ENCODE peak calls at places on chromosomes 2 and 18, in six cellular contexts. One of them, this sample, is unnamed.

GRCh38 chr2:138237657-138238384 is 263.7 kb upstream of the SPOPL start:
- DNase-seq in effector memory CD8-positive, alpha-beta T cell: no peak
- DNase-seq in SW480: no peak
- DNase-seq in C1 segment of cervical spinal cord: no peak
- DNase-seq in astrocyte: no peak
- DNase-seq in central memory CD4-positive, alpha-beta T cell: no peak
- DNase-seq in this sample: peak

GRCh38 chr2:197613509-197613987 is 61.8 kb downstream of the RFTN2 start:
- DNase-seq in effector memory CD8-positive, alpha-beta T cell: no peak
- DNase-seq in astrocyte: no peak
- DNase-seq in C1 segment of cervical spinal cord: no peak
- DNase-seq in SW480: no peak
- DNase-seq in central memory CD4-positive, alpha-beta T cell: no peak
- DNase-seq in this sample: no peak

GRCh38 chr2:72131916-72132841 is 15.5 kb downstream of the CYP26B1 start:
- DNase-seq in astrocyte: no peak
- DNase-seq in effector memory CD8-positive, alpha-beta T cell: no peak
- DNase-seq in SW480: no peak
- DNase-seq in central memory CD4-positive, alpha-beta T cell: no peak
- DNase-seq in C1 segment of cervical spinal cord: no peak
- DNase-seq in this sample: no peak

GRCh38 chr2:238667008-238667407 is 180.9 kb upstream of the TWIST2 start:
- DNase-seq in effector memory CD8-positive, alpha-beta T cell: no peak
- DNase-seq in SW480: no peak
- DNase-seq in central memory CD4-positive, alpha-beta T cell: no peak
- DNase-seq in C1 segment of cervical spinal cord: no peak
- DNase-seq in astrocyte: no peak
- DNase-seq in this sample: peak

GRCh38 chr2:211401328-211401727 is 844.9 kb downstream of the CPS1 start:
- DNase-seq in astrocyte: peak
- DNase-seq in effector memory CD8-positive, alpha-beta T cell: no peak
- DNase-seq in C1 segment of cervical spinal cord: no peak
- DNase-seq in SW480: no peak
- DNase-seq in central memory CD4-positive, alpha-beta T cell: no peak
- DNase-seq in this sample: peak

GRCh38 chr2:50347355-50348044 is 684.4 kb downstream of the NRXN1 start:
- DNase-seq in central memory CD4-positive, alpha-beta T cell: no peak
- DNase-seq in astrocyte: no peak
- DNase-seq in SW480: no peak
- DNase-seq in C1 segment of cervical spinal cord: peak
- DNase-seq in effector memory CD8-positive, alpha-beta T cell: no peak
- DNase-seq in this sample: no peak

GRCh38 chr2:214542866-214543265 is 132.0 kb downstream of the VWC2L start:
- DNase-seq in astrocyte: peak
- DNase-seq in C1 segment of cervical spinal cord: no peak
- DNase-seq in SW480: no peak
- DNase-seq in effector memory CD8-positive, alpha-beta T cell: no peak
- DNase-seq in central memory CD4-positive, alpha-beta T cell: no peak
- DNase-seq in this sample: peak

GRCh38 chr2:79876430-79876829 is 363.6 kb downstream of the CTNNA2 start:
- DNase-seq in C1 segment of cervical spinal cord: no peak
- DNase-seq in SW480: peak
- DNase-seq in astrocyte: no peak
- DNase-seq in central memory CD4-positive, alpha-beta T cell: no peak
- DNase-seq in effector memory CD8-positive, alpha-beta T cell: no peak
- DNase-seq in this sample: peak

GRCh38 chr18:44594779-44595467 is 85.8 kb upstream of the SETBP1 start:
- DNase-seq in astrocyte: peak
- DNase-seq in C1 segment of cervical spinal cord: no peak
- DNase-seq in SW480: no peak
- DNase-seq in effector memory CD8-positive, alpha-beta T cell: no peak
- DNase-seq in central memory CD4-positive, alpha-beta T cell: no peak
- DNase-seq in this sample: peak

GRCh38 chr2:134232461-134232860 is 21.4 kb upstream of the MGAT5 start:
- DNase-seq in effector memory CD8-positive, alpha-beta T cell: no peak
- DNase-seq in C1 segment of cervical spinal cord: no peak
- DNase-seq in SW480: no peak
- DNase-seq in astrocyte: no peak
- DNase-seq in central memory CD4-positive, alpha-beta T cell: peak
- DNase-seq in this sample: no peak

GRCh38 chr2:69563021-69563420 is 80.5 kb downstream of the AAK1 start:
- DNase-seq in SW480: no peak
- DNase-seq in central memory CD4-positive, alpha-beta T cell: no peak
- DNase-seq in effector memory CD8-positive, alpha-beta T cell: no peak
- DNase-seq in astrocyte: no peak
- DNase-seq in C1 segment of cervical spinal cord: no peak
- DNase-seq in this sample: no peak

GRCh38 chr18:50507120-50507590 is 52.7 kb upstream of the MAPK4 start:
- DNase-seq in central memory CD4-positive, alpha-beta T cell: no peak
- DNase-seq in C1 segment of cervical spinal cord: peak
- DNase-seq in astrocyte: no peak
- DNase-seq in effector memory CD8-positive, alpha-beta T cell: no peak
- DNase-seq in SW480: peak
- DNase-seq in this sample: peak

GRCh38 chr2:217386041-217386440 is 526.2 kb upstream of the TNP1 start:
- DNase-seq in central memory CD4-positive, alpha-beta T cell: no peak
- DNase-seq in astrocyte: no peak
- DNase-seq in C1 segment of cervical spinal cord: no peak
- DNase-seq in effector memory CD8-positive, alpha-beta T cell: no peak
- DNase-seq in SW480: no peak
- DNase-seq in this sample: no peak

GRCh38 chr2:70607121-70607551 is 53.5 kb upstream of the TGFA start:
- DNase-seq in effector memory CD8-positive, alpha-beta T cell: no peak
- DNase-seq in astrocyte: peak
- DNase-seq in SW480: no peak
- DNase-seq in central memory CD4-positive, alpha-beta T cell: no peak
- DNase-seq in C1 segment of cervical spinal cord: peak
- DNase-seq in this sample: peak

GRCh38 chr2:11796190-11797171 is 50.0 kb downstream of the LPIN1 start:
- DNase-seq in central memory CD4-positive, alpha-beta T cell: no peak
- DNase-seq in effector memory CD8-positive, alpha-beta T cell: no peak
- DNase-seq in SW480: no peak
- DNase-seq in C1 segment of cervical spinal cord: no peak
- DNase-seq in astrocyte: peak
- DNase-seq in this sample: no peak

This sample was measured in M059J.